ENCODE peak calls at places on chromosome 22, in six cellular contexts. F, Z, S, E, G and Q are unnamed samples.

GRCh38 chr22:36465232-36466021 is 16.0 kb downstream of the TXN2 start:
- DNase-seq in F (no peak), Z (no peak), S (no peak), E (peak), G (peak), Q (no peak)

GRCh38 chr22:26476705-26477340 is 6.8 kb downstream of the HPS4 start:
- DNase-seq in F (no peak), Z (no peak), S (no peak), E (peak), G (peak), Q (no peak)

GRCh38 chr22:19844423-19845368 is 10.0 kb downstream of the GNB1L start:
- DNase-seq in F (no peak), Z (no peak), S (no peak), E (peak), G (no peak), Q (no peak)

GRCh38 chr22:27438271-27438980 is 363.1 kb downstream of the MN1 start:
- DNase-seq in F (no peak), Z (no peak), S (peak), E (no peak), G (no peak), Q (no peak)

GRCh38 chr22:35695202-35695601 is 22.5 kb upstream of the APOL5 start:
- DNase-seq in F (no peak), Z (no peak), S (no peak), E (no peak), G (no peak), Q (no peak)

GRCh38 chr22:40178417-40179409 is 988 bp downstream of the TNRC6B start:
- DNase-seq in F (peak), Z (no peak), S (peak), E (peak), G (no peak), Q (peak)

GRCh38 chr22:38223289-38223960 is 21.6 kb downstream of the MAFF start:
- DNase-seq in F (no peak), Z (no peak), S (no peak), E (no peak), G (no peak), Q (no peak)

GRCh38 chr22:40243891-40244290 is 66.2 kb downstream of the TNRC6B start:
- DNase-seq in F (no peak), Z (no peak), S (no peak), E (no peak), G (no peak), Q (no peak)

GRCh38 chr22:19871845-19872778 is 17.4 kb upstream of the GNB1L start:
- DNase-seq in F (no peak), Z (no peak), S (no peak), E (no peak), G (no peak), Q (no peak)

GRCh38 chr22:33519140-33519973 is 400.9 kb downstream of the LARGE1 start:
- DNase-seq in F (peak), Z (no peak), S (no peak), E (peak), G (no peak), Q (no peak)

GRCh38 chr22:20585640-20586402 is 78.4 kb downstream of the MED15 start:
- DNase-seq in F (no peak), Z (no peak), S (no peak), E (no peak), G (no peak), Q (no peak)

GRCh38 chr22:44925465-44926123 is 84.2 kb downstream of the PHF21B start:
- DNase-seq in F (no peak), Z (no peak), S (no peak), E (no peak), G (no peak), Q (no peak)

GRCh38 chr22:31378123-31378522 is 21.3 kb upstream of the DRG1 start:
- DNase-seq in F (no peak), Z (no peak), S (no peak), E (no peak), G (no peak), Q (no peak)

GRCh38 chr22:46462726-46463371 is 74.6 kb downstream of the CELSR1 start:
- DNase-seq in F (peak), Z (no peak), S (no peak), E (peak), G (peak), Q (no peak)

GRCh38 chr22:37221424-37222336 is 9.4 kb upstream of the SSTR3 start:
- DNase-seq in F (no peak), Z (no peak), S (no peak), E (no peak), G (no peak), Q (no peak)

GRCh38 chr22:41995211-41995610 is 3.4 kb upstream of the WBP2NL start:
- DNase-seq in F (no peak), Z (no peak), S (no peak), E (no peak), G (no peak), Q (no peak)

GRCh38 chr22:30948930-30949342 is 19.6 kb downstream of the MORC2 start:
- DNase-seq in F (no peak), Z (no peak), S (no peak), E (no peak), G (no peak), Q (no peak)

GRCh38 chr22:49404576-49405199 is 423.0 kb downstream of the BRD1 start:
- DNase-seq in F (no peak), Z (no peak), S (no peak), E (no peak), G (no peak), Q (no peak)

GRCh38 chr22:17237031-17237668 is 17.9 kb upstream of the ADA2 start:
- DNase-seq in F (no peak), Z (no peak), S (no peak), E (no peak), G (no peak), Q (no peak)

GRCh38 chr22:39592104-39593060 is 21.8 kb downstream of the CACNA1I start:
- DNase-seq in F (no peak), Z (no peak), S (no peak), E (peak), G (peak), Q (peak)

GRCh38 chr22:46065733-46066454 is 84.4 kb upstream of the PPARA start:
- DNase-seq in F (no peak), Z (no peak), S (no peak), E (peak), G (no peak), Q (no peak)

GRCh38 chr22:44595841-44596341 is 97.9 kb upstream of the RTL6 start:
- DNase-seq in F (peak), Z (no peak), S (peak), E (no peak), G (no peak), Q (no peak)

GRCh38 chr22:30159561-30160353 is 79.5 kb downstream of the HORMAD2 start:
- DNase-seq in F (no peak), Z (no peak), S (no peak), E (peak), G (no peak), Q (no peak)

GRCh38 chr22:48538291-48538820 is 1289.3 kb downstream of the BRD1 start:
- DNase-seq in F (no peak), Z (no peak), S (no peak), E (no peak), G (no peak), Q (no peak)

GRCh38 chr22:42188808-42189447 is 58.3 kb upstream of the CYP2D6 start:
- DNase-seq in F (no peak), Z (no peak), S (no peak), E (peak), G (peak), Q (no peak)

GRCh38 chr22:33896801-33897620 is 23.3 kb downstream of the LARGE1 start:
- DNase-seq in F (no peak), Z (no peak), S (no peak), E (peak), G (no peak), Q (no peak)

GRCh38 chr22:38262051-38262795 is 10.6 kb downstream of the TMEM184B start:
- DNase-seq in F (peak), Z (peak), S (no peak), E (no peak), G (no peak), Q (no peak)